ENCODE peak calls at places on chromosomes 12 and 14, in ten cellular contexts. One of them, this sample, is unnamed.

GRCh38 chr14:50768693-50769092 is 62.3 kb downstream of the NIN start:
- DNase-seq in fibroblast of pulmonary artery: no peak
- DNase-seq in IMR-90: peak
- DNase-seq in GM23338: no peak
- DNase-seq in fibroblast of the aortic adventitia: no peak
- DNase-seq in colonic mucosa: no peak
- DNase-seq in HFF-Myc: no peak
- DNase-seq in NB4: no peak
- DNase-seq in mammary epithelial cell: no peak
- DNase-seq in astrocyte of the spinal cord: no peak
- DNase-seq in this sample: no peak

GRCh38 chr14:69151458-69152180 is 1.3 kb downstream of the DCAF5 start:
- DNase-seq in fibroblast of pulmonary artery: peak
- DNase-seq in IMR-90: peak
- DNase-seq in GM23338: peak
- DNase-seq in fibroblast of the aortic adventitia: peak
- DNase-seq in colonic mucosa: peak
- DNase-seq in HFF-Myc: no peak
- DNase-seq in NB4: peak
- DNase-seq in mammary epithelial cell: peak
- DNase-seq in astrocyte of the spinal cord: peak
- DNase-seq in this sample: no peak

GRCh38 chr14:59511916-59512530 is 27.7 kb downstream of the JKAMP start:
- DNase-seq in fibroblast of pulmonary artery: no peak
- DNase-seq in IMR-90: no peak
- DNase-seq in GM23338: peak
- DNase-seq in fibroblast of the aortic adventitia: no peak
- DNase-seq in colonic mucosa: no peak
- DNase-seq in HFF-Myc: no peak
- DNase-seq in NB4: peak
- DNase-seq in mammary epithelial cell: no peak
- DNase-seq in astrocyte of the spinal cord: no peak
- DNase-seq in this sample: peak

GRCh38 chr12:96261557-96261956 is 67.4 kb downstream of the ELK3 start:
- DNase-seq in fibroblast of pulmonary artery: no peak
- DNase-seq in IMR-90: peak
- DNase-seq in GM23338: no peak
- DNase-seq in fibroblast of the aortic adventitia: no peak
- DNase-seq in colonic mucosa: no peak
- DNase-seq in HFF-Myc: no peak
- DNase-seq in NB4: no peak
- DNase-seq in mammary epithelial cell: no peak
- DNase-seq in astrocyte of the spinal cord: no peak
- DNase-seq in this sample: peak

GRCh38 chr12:89427508-89428156 is 75.3 kb upstream of the DUSP6 start:
- DNase-seq in fibroblast of pulmonary artery: no peak
- DNase-seq in IMR-90: no peak
- DNase-seq in GM23338: no peak
- DNase-seq in fibroblast of the aortic adventitia: no peak
- DNase-seq in colonic mucosa: no peak
- DNase-seq in HFF-Myc: no peak
- DNase-seq in NB4: peak
- DNase-seq in mammary epithelial cell: no peak
- DNase-seq in astrocyte of the spinal cord: no peak
- DNase-seq in this sample: no peak

GRCh38 chr14:50173891-50174290 is 57.5 kb downstream of the SOS2 start:
- DNase-seq in fibroblast of pulmonary artery: no peak
- DNase-seq in IMR-90: peak
- DNase-seq in GM23338: no peak
- DNase-seq in fibroblast of the aortic adventitia: no peak
- DNase-seq in colonic mucosa: no peak
- DNase-seq in HFF-Myc: no peak
- DNase-seq in NB4: peak
- DNase-seq in mammary epithelial cell: peak
- DNase-seq in astrocyte of the spinal cord: peak
- DNase-seq in this sample: peak

GRCh38 chr14:80959448-80960006 is 4.1 kb downstream of the TSHR start:
- DNase-seq in fibroblast of pulmonary artery: no peak
- DNase-seq in IMR-90: no peak
- DNase-seq in GM23338: no peak
- DNase-seq in fibroblast of the aortic adventitia: no peak
- DNase-seq in colonic mucosa: peak
- DNase-seq in HFF-Myc: no peak
- DNase-seq in NB4: peak
- DNase-seq in mammary epithelial cell: no peak
- DNase-seq in astrocyte of the spinal cord: no peak
- DNase-seq in this sample: no peak

GRCh38 chr14:51539571-51540037 is 112.1 kb upstream of the FRMD6 start:
- DNase-seq in fibroblast of pulmonary artery: peak
- DNase-seq in IMR-90: peak
- DNase-seq in GM23338: peak
- DNase-seq in fibroblast of the aortic adventitia: peak
- DNase-seq in colonic mucosa: no peak
- DNase-seq in HFF-Myc: peak
- DNase-seq in NB4: no peak
- DNase-seq in mammary epithelial cell: peak
- DNase-seq in astrocyte of the spinal cord: peak
- DNase-seq in this sample: peak

GRCh38 chr12:58106185-58106584 is 164.8 kb downstream of the ATP23 start:
- DNase-seq in fibroblast of pulmonary artery: no peak
- DNase-seq in IMR-90: no peak
- DNase-seq in GM23338: no peak
- DNase-seq in fibroblast of the aortic adventitia: no peak
- DNase-seq in colonic mucosa: no peak
- DNase-seq in HFF-Myc: no peak
- DNase-seq in NB4: no peak
- DNase-seq in mammary epithelial cell: no peak
- DNase-seq in astrocyte of the spinal cord: no peak
- DNase-seq in this sample: no peak

GRCh38 chr12:113980537-113981337 is 14.6 kb upstream of the RBM19 start:
- DNase-seq in fibroblast of pulmonary artery: peak
- DNase-seq in IMR-90: peak
- DNase-seq in GM23338: peak
- DNase-seq in fibroblast of the aortic adventitia: peak
- DNase-seq in colonic mucosa: no peak
- DNase-seq in HFF-Myc: peak
- DNase-seq in NB4: peak
- DNase-seq in mammary epithelial cell: peak
- DNase-seq in astrocyte of the spinal cord: peak
- DNase-seq in this sample: peak

GRCh38 chr12:52798003-52798670 is 2.2 kb upstream of the KRT3 start:
- DNase-seq in fibroblast of pulmonary artery: no peak
- DNase-seq in IMR-90: peak
- DNase-seq in GM23338: no peak
- DNase-seq in fibroblast of the aortic adventitia: peak
- DNase-seq in colonic mucosa: no peak
- DNase-seq in HFF-Myc: no peak
- DNase-seq in NB4: no peak
- DNase-seq in mammary epithelial cell: peak
- DNase-seq in astrocyte of the spinal cord: peak
- DNase-seq in this sample: peak

GRCh38 chr14:81459421-81459820 is 59.3 kb upstream of the STON2 start:
- DNase-seq in fibroblast of pulmonary artery: no peak
- DNase-seq in IMR-90: no peak
- DNase-seq in GM23338: no peak
- DNase-seq in fibroblast of the aortic adventitia: no peak
- DNase-seq in colonic mucosa: no peak
- DNase-seq in HFF-Myc: no peak
- DNase-seq in NB4: no peak
- DNase-seq in mammary epithelial cell: no peak
- DNase-seq in astrocyte of the spinal cord: no peak
- DNase-seq in this sample: no peak

GRCh38 chr14:75717729-75718128 is 56.7 kb downstream of the TTLL5 start:
- DNase-seq in fibroblast of pulmonary artery: no peak
- DNase-seq in IMR-90: no peak
- DNase-seq in GM23338: no peak
- DNase-seq in fibroblast of the aortic adventitia: no peak
- DNase-seq in colonic mucosa: no peak
- DNase-seq in HFF-Myc: no peak
- DNase-seq in NB4: no peak
- DNase-seq in mammary epithelial cell: no peak
- DNase-seq in astrocyte of the spinal cord: no peak
- DNase-seq in this sample: no peak

GRCh38 chr12:27539191-27539631 is 15.2 kb downstream of the PPFIBP1 start:
- DNase-seq in fibroblast of pulmonary artery: peak
- DNase-seq in IMR-90: peak
- DNase-seq in GM23338: no peak
- DNase-seq in fibroblast of the aortic adventitia: peak
- DNase-seq in colonic mucosa: no peak
- DNase-seq in HFF-Myc: no peak
- DNase-seq in NB4: no peak
- DNase-seq in mammary epithelial cell: no peak
- DNase-seq in astrocyte of the spinal cord: no peak
- DNase-seq in this sample: no peak

GRCh38 chr14:75660238-75660629 is 442 bp downstream of the ERG28 start:
- DNase-seq in fibroblast of pulmonary artery: no peak
- DNase-seq in IMR-90: no peak
- DNase-seq in GM23338: no peak
- DNase-seq in fibroblast of the aortic adventitia: no peak
- DNase-seq in colonic mucosa: no peak
- DNase-seq in HFF-Myc: no peak
- DNase-seq in NB4: no peak
- DNase-seq in mammary epithelial cell: no peak
- DNase-seq in astrocyte of the spinal cord: no peak
- DNase-seq in this sample: no peak

GRCh38 chr12:76495556-76495955 is 64.0 kb downstream of the OSBPL8 start:
- DNase-seq in fibroblast of pulmonary artery: no peak
- DNase-seq in IMR-90: no peak
- DNase-seq in GM23338: no peak
- DNase-seq in fibroblast of the aortic adventitia: no peak
- DNase-seq in colonic mucosa: no peak
- DNase-seq in HFF-Myc: no peak
- DNase-seq in NB4: no peak
- DNase-seq in mammary epithelial cell: peak
- DNase-seq in astrocyte of the spinal cord: no peak
- DNase-seq in this sample: peak
- H3K4me3 ChIP-seq in fibroblast of pulmonary artery: no peak
- H3K4me3 ChIP-seq in IMR-90: no peak
- H3K4me3 ChIP-seq in GM23338: no peak
- H3K4me3 ChIP-seq in fibroblast of the aortic adventitia: no peak
- H3K4me3 ChIP-seq in colonic mucosa: no peak
- H3K4me3 ChIP-seq in HFF-Myc: no peak
- H3K4me3 ChIP-seq in NB4: no peak
- H3K4me3 ChIP-seq in mammary epithelial cell: no peak
- H3K4me3 ChIP-seq in astrocyte of the spinal cord: no peak
- H3K4me3 ChIP-seq in this sample: no peak

DNA sequence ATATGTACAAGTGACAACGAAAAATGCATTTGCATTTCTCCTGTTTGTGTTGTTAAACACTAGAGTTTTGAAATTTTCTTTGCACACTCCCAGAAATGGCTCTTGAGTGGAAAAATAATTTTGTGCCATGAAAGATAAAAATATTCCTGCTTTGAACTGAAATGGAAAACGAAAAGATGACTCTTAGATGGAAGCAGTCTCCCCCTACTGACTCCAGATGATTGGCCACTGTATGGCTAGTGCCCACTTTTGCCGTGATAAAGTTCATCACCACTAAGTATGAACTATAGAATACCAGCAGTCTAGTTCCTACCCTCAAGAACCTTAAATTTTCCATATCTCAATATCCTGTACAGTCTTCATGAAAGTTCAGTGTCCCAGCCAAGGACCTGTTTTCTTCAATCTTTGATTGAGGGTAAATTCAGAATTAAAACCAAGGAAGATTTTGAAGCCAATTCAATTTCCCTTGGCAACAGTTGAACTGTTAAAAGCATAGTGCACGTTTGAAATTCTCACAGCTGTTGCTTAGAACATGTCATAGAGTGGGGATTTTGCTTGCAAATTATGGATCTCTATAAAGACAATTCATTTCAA is 1.6 kb upstream of the PPP2R5E start:
- DNase-seq in fibroblast of pulmonary artery: peak
- DNase-seq in IMR-90: peak
- DNase-seq in GM23338: no peak
- DNase-seq in fibroblast of the aortic adventitia: peak
- DNase-seq in colonic mucosa: no peak
- DNase-seq in HFF-Myc: no peak
- DNase-seq in NB4: peak
- DNase-seq in mammary epithelial cell: no peak
- DNase-seq in astrocyte of the spinal cord: peak
- DNase-seq in this sample: no peak
- H3K4me3 ChIP-seq in fibroblast of pulmonary artery: peak
- H3K4me3 ChIP-seq in IMR-90: no peak
- H3K4me3 ChIP-seq in GM23338: peak
- H3K4me3 ChIP-seq in fibroblast of the aortic adventitia: peak
- H3K4me3 ChIP-seq in colonic mucosa: no peak
- H3K4me3 ChIP-seq in HFF-Myc: peak
- H3K4me3 ChIP-seq in NB4: peak
- H3K4me3 ChIP-seq in mammary epithelial cell: peak
- H3K4me3 ChIP-seq in astrocyte of the spinal cord: peak
- H3K4me3 ChIP-seq in this sample: no peak

DNA sequence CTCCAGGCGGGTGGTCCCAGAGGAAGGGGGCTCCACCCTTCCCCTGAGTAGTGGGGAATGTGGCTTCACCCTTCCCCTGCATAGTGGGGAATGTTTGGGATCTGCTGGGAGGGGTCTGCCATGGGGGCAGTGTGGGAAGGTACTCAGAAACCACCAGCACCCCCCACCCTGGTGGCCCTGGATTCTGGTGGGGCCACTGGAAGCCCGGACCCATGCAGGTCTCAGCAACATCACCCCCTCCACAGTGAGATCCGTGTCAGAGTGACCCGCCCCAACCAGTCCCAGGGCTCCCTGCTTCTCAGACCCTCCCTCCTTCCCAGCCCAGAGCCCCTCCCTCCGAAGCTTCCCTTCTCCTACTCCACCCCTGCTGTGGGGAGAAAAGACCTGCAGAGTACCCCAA is 30.3 kb upstream of the INF2 start:
- DNase-seq in fibroblast of pulmonary artery: no peak
- DNase-seq in IMR-90: no peak
- DNase-seq in GM23338: no peak
- DNase-seq in fibroblast of the aortic adventitia: no peak
- DNase-seq in colonic mucosa: no peak
- DNase-seq in HFF-Myc: no peak
- DNase-seq in NB4: no peak
- DNase-seq in mammary epithelial cell: no peak
- DNase-seq in astrocyte of the spinal cord: no peak
- DNase-seq in this sample: no peak
- H3K4me3 ChIP-seq in fibroblast of pulmonary artery: no peak
- H3K4me3 ChIP-seq in IMR-90: no peak
- H3K4me3 ChIP-seq in GM23338: no peak
- H3K4me3 ChIP-seq in fibroblast of the aortic adventitia: no peak
- H3K4me3 ChIP-seq in colonic mucosa: no peak
- H3K4me3 ChIP-seq in HFF-Myc: no peak
- H3K4me3 ChIP-seq in NB4: no peak
- H3K4me3 ChIP-seq in mammary epithelial cell: no peak
- H3K4me3 ChIP-seq in astrocyte of the spinal cord: no peak
- H3K4me3 ChIP-seq in this sample: no peak

GRCh38 chr14:99277534-99277933 is 5.5 kb upstream of the BCL11B start:
- DNase-seq in fibroblast of pulmonary artery: no peak
- DNase-seq in IMR-90: no peak
- DNase-seq in GM23338: no peak
- DNase-seq in fibroblast of the aortic adventitia: no peak
- DNase-seq in colonic mucosa: no peak
- DNase-seq in HFF-Myc: no peak
- DNase-seq in NB4: no peak
- DNase-seq in mammary epithelial cell: no peak
- DNase-seq in astrocyte of the spinal cord: no peak
- DNase-seq in this sample: peak
- H3K4me3 ChIP-seq in fibroblast of pulmonary artery: no peak
- H3K4me3 ChIP-seq in IMR-90: no peak
- H3K4me3 ChIP-seq in GM23338: no peak
- H3K4me3 ChIP-seq in fibroblast of the aortic adventitia: no peak
- H3K4me3 ChIP-seq in colonic mucosa: no peak
- H3K4me3 ChIP-seq in HFF-Myc: no peak
- H3K4me3 ChIP-seq in NB4: no peak
- H3K4me3 ChIP-seq in mammary epithelial cell: no peak
- H3K4me3 ChIP-seq in astrocyte of the spinal cord: no peak
- H3K4me3 ChIP-seq in this sample: no peak

GRCh38 chr12:630656-631632 is 32.3 kb downstream of the NINJ2 start:
- DNase-seq in fibroblast of pulmonary artery: no peak
- DNase-seq in IMR-90: no peak
- DNase-seq in GM23338: peak
- DNase-seq in fibroblast of the aortic adventitia: no peak
- DNase-seq in colonic mucosa: peak
- DNase-seq in HFF-Myc: no peak
- DNase-seq in NB4: peak
- DNase-seq in mammary epithelial cell: no peak
- DNase-seq in astrocyte of the spinal cord: no peak
- DNase-seq in this sample: no peak
- H3K4me3 ChIP-seq in fibroblast of pulmonary artery: no peak
- H3K4me3 ChIP-seq in IMR-90: no peak
- H3K4me3 ChIP-seq in GM23338: peak
- H3K4me3 ChIP-seq in fibroblast of the aortic adventitia: no peak
- H3K4me3 ChIP-seq in colonic mucosa: no peak
- H3K4me3 ChIP-seq in HFF-Myc: no peak
- H3K4me3 ChIP-seq in NB4: peak
- H3K4me3 ChIP-seq in mammary epithelial cell: no peak
- H3K4me3 ChIP-seq in astrocyte of the spinal cord: no peak
- H3K4me3 ChIP-seq in this sample: no peak

This sample was measured in bronchial epithelial cell.